ENCODE peak calls at places on chromosomes 3 and 15, in seven cellular contexts. One of them, this sample, is unnamed.

GRCh38 chr15:81410318-81410753 is 36.3 kb upstream of the TMC3 start:
- DNase-seq in coronary artery: peak
- DNase-seq in endothelial cell: peak
- DNase-seq in sigmoid colon: peak
- DNase-seq in cardiac fibroblast: peak
- DNase-seq in B cell: peak
- DNase-seq in CD8-positive, alpha-beta T cell: peak
- DNase-seq in this sample: no peak

GRCh38 chr15:32871887-32872286 is 154.1 kb downstream of the GREM1 start:
- DNase-seq in CD8-positive, alpha-beta T cell: no peak
- DNase-seq in B cell: no peak
- DNase-seq in cardiac fibroblast: no peak
- DNase-seq in sigmoid colon: no peak
- DNase-seq in coronary artery: no peak
- DNase-seq in endothelial cell: no peak
- DNase-seq in this sample: no peak

GRCh38 chr15:82852906-82853635 is 43.6 kb downstream of the WHAMM start:
- DNase-seq in CD8-positive, alpha-beta T cell: no peak
- DNase-seq in cardiac fibroblast: no peak
- DNase-seq in sigmoid colon: no peak
- DNase-seq in coronary artery: no peak
- DNase-seq in endothelial cell: no peak
- DNase-seq in B cell: no peak
- DNase-seq in this sample: no peak

GRCh38 chr15:85865070-85865684 is 70.5 kb upstream of the KLHL25 start:
- DNase-seq in cardiac fibroblast: peak
- DNase-seq in endothelial cell: peak
- DNase-seq in coronary artery: no peak
- DNase-seq in CD8-positive, alpha-beta T cell: no peak
- DNase-seq in sigmoid colon: no peak
- DNase-seq in B cell: no peak
- DNase-seq in this sample: peak

GRCh38 chr15:74983725-74984231 is 11.6 kb upstream of the SCAMP5 start:
- DNase-seq in B cell: no peak
- DNase-seq in CD8-positive, alpha-beta T cell: no peak
- DNase-seq in coronary artery: no peak
- DNase-seq in sigmoid colon: no peak
- DNase-seq in cardiac fibroblast: no peak
- DNase-seq in endothelial cell: no peak
- DNase-seq in this sample: no peak

GRCh38 chr15:66188464-66188863 is 65.1 kb downstream of the MEGF11 start:
- DNase-seq in CD8-positive, alpha-beta T cell: no peak
- DNase-seq in endothelial cell: no peak
- DNase-seq in sigmoid colon: no peak
- DNase-seq in B cell: no peak
- DNase-seq in cardiac fibroblast: no peak
- DNase-seq in coronary artery: no peak
- DNase-seq in this sample: no peak

GRCh38 chr3:129013491-129013891 is 12.4 kb downstream of the EFCC1 start:
- DNase-seq in sigmoid colon: no peak
- DNase-seq in cardiac fibroblast: no peak
- DNase-seq in CD8-positive, alpha-beta T cell: no peak
- DNase-seq in B cell: no peak
- DNase-seq in endothelial cell: no peak
- DNase-seq in coronary artery: no peak
- DNase-seq in this sample: no peak

GRCh38 chr3:161854232-161854771 is 357.7 kb downstream of the OTOL1 start:
- DNase-seq in B cell: no peak
- DNase-seq in endothelial cell: peak
- DNase-seq in cardiac fibroblast: peak
- DNase-seq in sigmoid colon: no peak
- DNase-seq in CD8-positive, alpha-beta T cell: no peak
- DNase-seq in coronary artery: no peak
- DNase-seq in this sample: no peak

GRCh38 chr3:182925330-182925943 is 54.9 kb downstream of the DCUN1D1 start:
- DNase-seq in sigmoid colon: no peak
- DNase-seq in endothelial cell: no peak
- DNase-seq in CD8-positive, alpha-beta T cell: no peak
- DNase-seq in B cell: no peak
- DNase-seq in cardiac fibroblast: peak
- DNase-seq in coronary artery: no peak
- DNase-seq in this sample: no peak

GRCh38 chr15:63778800-63779199 is 54.9 kb downstream of the HERC1 start:
- DNase-seq in CD8-positive, alpha-beta T cell: no peak
- DNase-seq in sigmoid colon: no peak
- DNase-seq in coronary artery: no peak
- DNase-seq in endothelial cell: no peak
- DNase-seq in B cell: no peak
- DNase-seq in cardiac fibroblast: no peak
- DNase-seq in this sample: no peak

GRCh38 chr3:138942271-138942670 is 4.7 kb downstream of the FOXL2 start:
- DNase-seq in sigmoid colon: no peak
- DNase-seq in CD8-positive, alpha-beta T cell: no peak
- DNase-seq in coronary artery: no peak
- DNase-seq in endothelial cell: no peak
- DNase-seq in B cell: no peak
- DNase-seq in cardiac fibroblast: no peak
- DNase-seq in this sample: no peak

GRCh38 chr3:156681003-156681402 is 6.6 kb downstream of the TIPARP start:
- DNase-seq in CD8-positive, alpha-beta T cell: no peak
- DNase-seq in sigmoid colon: peak
- DNase-seq in B cell: no peak
- DNase-seq in cardiac fibroblast: peak
- DNase-seq in endothelial cell: peak
- DNase-seq in coronary artery: no peak
- DNase-seq in this sample: no peak

GRCh38 chr3:13545952-13546454 is 2.9 kb upstream of the FBLN2 start:
- DNase-seq in coronary artery: no peak
- DNase-seq in sigmoid colon: no peak
- DNase-seq in endothelial cell: no peak
- DNase-seq in CD8-positive, alpha-beta T cell: no peak
- DNase-seq in cardiac fibroblast: no peak
- DNase-seq in B cell: no peak
- DNase-seq in this sample: no peak

GRCh38 chr15:89750560-89751542 is at the start of gene MESP1:
- DNase-seq in cardiac fibroblast: peak
- DNase-seq in B cell: peak
- DNase-seq in coronary artery: peak
- DNase-seq in endothelial cell: peak
- DNase-seq in sigmoid colon: peak
- DNase-seq in CD8-positive, alpha-beta T cell: peak
- DNase-seq in this sample: peak

GRCh38 chr3:141646760-141647561 is 91.1 kb upstream of the RNF7 start:
- DNase-seq in sigmoid colon: no peak
- DNase-seq in endothelial cell: peak
- DNase-seq in coronary artery: no peak
- DNase-seq in CD8-positive, alpha-beta T cell: no peak
- DNase-seq in cardiac fibroblast: peak
- DNase-seq in B cell: no peak
- DNase-seq in this sample: no peak

GRCh38 chr3:156581954-156582353 is 27.0 kb upstream of the SSR3 start:
- DNase-seq in cardiac fibroblast: no peak
- DNase-seq in endothelial cell: no peak
- DNase-seq in B cell: no peak
- DNase-seq in CD8-positive, alpha-beta T cell: no peak
- DNase-seq in sigmoid colon: no peak
- DNase-seq in coronary artery: no peak
- DNase-seq in this sample: no peak

GRCh38 chr3:189953551-189953950 is 167.1 kb downstream of the P3H2 start:
- DNase-seq in B cell: no peak
- DNase-seq in cardiac fibroblast: no peak
- DNase-seq in endothelial cell: no peak
- DNase-seq in CD8-positive, alpha-beta T cell: no peak
- DNase-seq in coronary artery: no peak
- DNase-seq in sigmoid colon: no peak
- DNase-seq in this sample: no peak

GRCh38 chr3:100216713-100217112 is 44.1 kb upstream of the TBC1D23 start:
- DNase-seq in coronary artery: no peak
- DNase-seq in CD8-positive, alpha-beta T cell: no peak
- DNase-seq in endothelial cell: no peak
- DNase-seq in B cell: no peak
- DNase-seq in cardiac fibroblast: peak
- DNase-seq in sigmoid colon: no peak
- DNase-seq in this sample: no peak

GRCh38 chr3:151901282-151901945 is 28.0 kb downstream of the SUCNR1 start:
- DNase-seq in B cell: no peak
- DNase-seq in sigmoid colon: peak
- DNase-seq in CD8-positive, alpha-beta T cell: no peak
- DNase-seq in coronary artery: no peak
- DNase-seq in cardiac fibroblast: no peak
- DNase-seq in endothelial cell: no peak
- DNase-seq in this sample: no peak

GRCh38 chr3:53255775-53256703 is at the start of gene TKT:
- DNase-seq in CD8-positive, alpha-beta T cell: peak
- DNase-seq in B cell: peak
- DNase-seq in endothelial cell: peak
- DNase-seq in cardiac fibroblast: peak
- DNase-seq in coronary artery: peak
- DNase-seq in sigmoid colon: peak
- DNase-seq in this sample: peak

GRCh38 chr15:68431037-68431791 is 749 bp downstream of the ITGA11 start:
- DNase-seq in coronary artery: peak
- DNase-seq in B cell: no peak
- DNase-seq in endothelial cell: peak
- DNase-seq in cardiac fibroblast: peak
- DNase-seq in sigmoid colon: no peak
- DNase-seq in CD8-positive, alpha-beta T cell: no peak
- DNase-seq in this sample: no peak

GRCh38 chr15:68429691-68430470 is 2.1 kb downstream of the ITGA11 start:
- DNase-seq in B cell: no peak
- DNase-seq in coronary artery: peak
- DNase-seq in cardiac fibroblast: no peak
- DNase-seq in CD8-positive, alpha-beta T cell: no peak
- DNase-seq in endothelial cell: no peak
- DNase-seq in sigmoid colon: no peak
- DNase-seq in this sample: no peak

GRCh38 chr15:68428431-68428940 is 3.5 kb downstream of the ITGA11 start:
- DNase-seq in CD8-positive, alpha-beta T cell: no peak
- DNase-seq in cardiac fibroblast: no peak
- DNase-seq in sigmoid colon: no peak
- DNase-seq in coronary artery: peak
- DNase-seq in endothelial cell: no peak
- DNase-seq in B cell: no peak
- DNase-seq in this sample: no peak

GRCh38 chr15:68431792-68432401 is at the start of gene ITGA11:
- DNase-seq in sigmoid colon: peak
- DNase-seq in coronary artery: peak
- DNase-seq in endothelial cell: peak
- DNase-seq in CD8-positive, alpha-beta T cell: no peak
- DNase-seq in B cell: no peak
- DNase-seq in cardiac fibroblast: peak
- DNase-seq in this sample: no peak

DNA sequence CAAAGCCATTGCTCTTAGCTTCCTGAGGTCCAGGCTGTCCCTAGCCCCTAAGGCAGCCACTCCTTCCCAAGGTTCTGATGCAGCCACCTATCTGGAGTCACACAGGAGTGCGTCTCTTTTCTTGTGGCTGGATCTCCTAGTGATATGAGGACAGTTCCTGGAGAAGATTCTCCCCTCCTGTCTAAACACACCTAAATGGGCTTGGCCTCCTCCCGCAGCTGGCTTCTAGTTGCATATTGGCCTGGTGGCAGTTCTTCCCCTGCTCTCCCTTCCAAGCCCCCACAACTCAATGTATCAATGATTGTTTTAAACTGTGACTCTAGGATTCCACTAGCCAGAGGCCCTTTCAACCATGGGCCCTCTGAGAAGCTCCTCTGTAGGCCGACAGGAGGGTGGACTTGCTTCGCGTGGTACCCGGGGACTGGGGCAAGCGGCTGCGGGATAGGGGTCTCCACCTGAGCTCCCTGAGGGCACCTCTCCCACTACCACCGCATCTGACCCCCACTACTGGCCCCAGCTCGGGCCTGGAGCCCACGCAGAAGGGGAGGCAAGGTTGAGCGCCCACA is 1.4 kb downstream of the ITGA11 start:
- DNase-seq in sigmoid colon: no peak
- DNase-seq in endothelial cell: no peak
- DNase-seq in coronary artery: no peak
- DNase-seq in B cell: no peak
- DNase-seq in CD8-positive, alpha-beta T cell: no peak
- DNase-seq in cardiac fibroblast: no peak
- DNase-seq in this sample: no peak
- TF ChIP-seq CTCF in sigmoid colon: no peak
- TF ChIP-seq CTCF in endothelial cell: no peak
- TF ChIP-seq CTCF in coronary artery: no peak
- TF ChIP-seq CTCF in B cell: no peak
- TF ChIP-seq CTCF in CD8-positive, alpha-beta T cell: no peak
- TF ChIP-seq CTCF in cardiac fibroblast: no peak
- TF ChIP-seq CTCF in this sample: no peak

GRCh38 chr3:114216186-114216970 is 21.0 kb downstream of the ZNF80 start:
- DNase-seq in sigmoid colon: no peak
- DNase-seq in coronary artery: no peak
- DNase-seq in CD8-positive, alpha-beta T cell: no peak
- DNase-seq in B cell: no peak
- DNase-seq in cardiac fibroblast: peak
- DNase-seq in endothelial cell: no peak
- DNase-seq in this sample: no peak

GRCh38 chr3:114213262-114213668 is 24.1 kb downstream of the ZNF80 start:
- DNase-seq in CD8-positive, alpha-beta T cell: no peak
- DNase-seq in coronary artery: no peak
- DNase-seq in B cell: no peak
- DNase-seq in endothelial cell: no peak
- DNase-seq in sigmoid colon: no peak
- DNase-seq in cardiac fibroblast: peak
- DNase-seq in this sample: no peak

GRCh38 chr3:114212646-114213045 is 24.7 kb downstream of the ZNF80 start:
- DNase-seq in CD8-positive, alpha-beta T cell: no peak
- DNase-seq in cardiac fibroblast: peak
- DNase-seq in coronary artery: no peak
- DNase-seq in sigmoid colon: no peak
- DNase-seq in endothelial cell: no peak
- DNase-seq in B cell: no peak
- DNase-seq in this sample: no peak

GRCh38 chr3:114214542-114215341 is 22.6 kb downstream of the ZNF80 start:
- DNase-seq in cardiac fibroblast: no peak
- DNase-seq in B cell: no peak
- DNase-seq in sigmoid colon: no peak
- DNase-seq in CD8-positive, alpha-beta T cell: peak
- DNase-seq in coronary artery: no peak
- DNase-seq in endothelial cell: no peak
- DNase-seq in this sample: no peak

GRCh38 chr3:114213669-114214541 is 23.5 kb downstream of the ZNF80 start:
- DNase-seq in cardiac fibroblast: peak
- DNase-seq in sigmoid colon: no peak
- DNase-seq in B cell: peak
- DNase-seq in coronary artery: no peak
- DNase-seq in endothelial cell: no peak
- DNase-seq in CD8-positive, alpha-beta T cell: peak
- DNase-seq in this sample: no peak
- TF ChIP-seq CTCF in cardiac fibroblast: no peak
- TF ChIP-seq CTCF in sigmoid colon: no peak
- TF ChIP-seq CTCF in B cell: no peak
- TF ChIP-seq CTCF in coronary artery: no peak
- TF ChIP-seq CTCF in endothelial cell: no peak
- TF ChIP-seq CTCF in CD8-positive, alpha-beta T cell: peak
- TF ChIP-seq CTCF in this sample: no peak

GRCh38 chr3:48686538-48687219 is 964 bp upstream of the NCKIPSD start:
- DNase-seq in sigmoid colon: no peak
- DNase-seq in CD8-positive, alpha-beta T cell: no peak
- DNase-seq in coronary artery: no peak
- DNase-seq in cardiac fibroblast: no peak
- DNase-seq in endothelial cell: no peak
- DNase-seq in B cell: no peak
- DNase-seq in this sample: no peak
- TF ChIP-seq CTCF in sigmoid colon: no peak
- TF ChIP-seq CTCF in CD8-positive, alpha-beta T cell: no peak
- TF ChIP-seq CTCF in coronary artery: no peak
- TF ChIP-seq CTCF in cardiac fibroblast: no peak
- TF ChIP-seq CTCF in endothelial cell: no peak
- TF ChIP-seq CTCF in B cell: no peak
- TF ChIP-seq CTCF in this sample: no peak

GRCh38 chr15:46091860-46092450 is 457.1 kb downstream of the SQOR start:
- DNase-seq in CD8-positive, alpha-beta T cell: no peak
- DNase-seq in endothelial cell: no peak
- DNase-seq in B cell: no peak
- DNase-seq in cardiac fibroblast: peak
- DNase-seq in sigmoid colon: no peak
- DNase-seq in coronary artery: no peak
- DNase-seq in this sample: no peak
- TF ChIP-seq CTCF in CD8-positive, alpha-beta T cell: no peak
- TF ChIP-seq CTCF in endothelial cell: peak
- TF ChIP-seq CTCF in B cell: peak
- TF ChIP-seq CTCF in cardiac fibroblast: peak
- TF ChIP-seq CTCF in sigmoid colon: peak
- TF ChIP-seq CTCF in coronary artery: no peak
- TF ChIP-seq CTCF in this sample: peak